ENCODE peak calls at places on chromosomes 2 and 18, in four cellular contexts. D is HepG2; S is stimulated activated CD8-positive, alpha-beta memory T cell treated with anti-CD3 and anti-CD28 coated beads, Interleukin-2, amount 100 ng/mL, for 48 hours; B is HFFc6. Y is an unnamed sample.

GRCh38 chr2:136917281-136917680 is 151.9 kb downstream of the THSD7B start:
- DNase-seq in D (no peak), S (no peak), B (no peak), Y (peak)

GRCh38 chr2:176206677-176207076 is 18.2 kb downstream of the HOXD1 start:
- DNase-seq in D (no peak), S (no peak), B (no peak), Y (no peak)

GRCh38 chr2:200702646-200703118 is 109.0 kb upstream of the BZW1 start:
- DNase-seq in D (peak), S (peak), B (no peak), Y (no peak)

GRCh38 chr2:19124135-19124534 is 234.3 kb downstream of the OSR1 start:
- DNase-seq in D (no peak), S (no peak), B (peak), Y (no peak)

GRCh38 chr2:188079176-188079575 is 212.5 kb upstream of the GULP1 start:
- DNase-seq in D (no peak), S (no peak), B (peak), Y (no peak)

GRCh38 chr18:3594760-3595241 is 144.8 kb downstream of the TGIF1 start:
- DNase-seq in D (peak), S (no peak), B (no peak), Y (no peak)

GRCh38 chr2:73593676-73594075 is 48.5 kb downstream of the NAT8 start:
- DNase-seq in D (no peak), S (no peak), B (peak), Y (no peak)

GRCh38 chr2:62774555-62775366 is 69.2 kb downstream of the EHBP1 start:
- DNase-seq in D (peak), S (no peak), B (peak), Y (no peak)

GRCh38 chr18:40708726-40709125 is 1246.3 kb upstream of the PIK3C3 start:
- DNase-seq in D (no peak), S (no peak), B (no peak), Y (peak)

GRCh38 chr18:35347991-35348390 is 3.8 kb upstream of the ZNF24 start:
- DNase-seq in D (no peak), S (no peak), B (no peak), Y (no peak)

GRCh38 chr2:127205211-127206140 is 14.6 kb downstream of the CYP27C1 start:
- DNase-seq in D (no peak), S (no peak), B (no peak), Y (peak)

GRCh38 chr18:70072678-70073077 is 125.0 kb upstream of the CD226 start:
- DNase-seq in D (peak), S (no peak), B (no peak), Y (no peak)

GRCh38 chr2:207515671-207516070 is 14.1 kb upstream of the CREB1 start:
- DNase-seq in D (no peak), S (no peak), B (no peak), Y (no peak)

GRCh38 chr2:219025637-219026585 is 15.4 kb downstream of the CFAP65 start:
- DNase-seq in D (no peak), S (no peak), B (no peak), Y (no peak)

GRCh38 chr2:101380376-101380775 is 6.9 kb downstream of the CREG2 start:
- DNase-seq in D (no peak), S (no peak), B (peak), Y (no peak)

GRCh38 chr18:70132999-70133398 is 72.5 kb downstream of the RTTN start:
- DNase-seq in D (peak), S (no peak), B (peak), Y (no peak)

GRCh38 chr2:172148246-172148645 is 45.5 kb upstream of the DLX2 start:
- DNase-seq in D (no peak), S (no peak), B (no peak), Y (no peak)

GRCh38 chr2:144703852-144704324 is 184.0 kb upstream of the ZEB2 start:
- DNase-seq in D (no peak), S (no peak), B (peak), Y (no peak)

GRCh38 chr2:70012887-70013286 is 51.5 kb upstream of the ASPRV1 start:
- DNase-seq in D (no peak), S (no peak), B (no peak), Y (no peak)

GRCh38 chr2:144402282-144402681 is 117.6 kb downstream of the ZEB2 start:
- DNase-seq in D (no peak), S (no peak), B (no peak), Y (no peak)

GRCh38 chr2:121489284-121489683 is 41.4 kb upstream of the RNU4ATAC start:
- DNase-seq in D (peak), S (no peak), B (no peak), Y (no peak)

GRCh38 chr2:235505210-235505741 is 11.4 kb downstream of the AGAP1 start:
- DNase-seq in D (peak), S (no peak), B (no peak), Y (peak)

GRCh38 chr2:19369341-19369955 is 11.0 kb upstream of the OSR1 start:
- DNase-seq in D (peak), S (no peak), B (peak), Y (peak)

GRCh38 chr2:216777637-216778273 is 82.1 kb downstream of the TNP1 start:
- DNase-seq in D (peak), S (peak), B (peak), Y (peak)

GRCh38 chr2:133296396-133296795 is 271.9 kb downstream of the NCKAP5 start:
- DNase-seq in D (no peak), S (no peak), B (no peak), Y (no peak)

Y was measured in H9.